ENCODE peak calls at places on chromosomes 1 and 21, in five cellular contexts. M, A, T, H and K are unnamed samples.
A peak's percentile ranks its signal among the peaks of the same experiment; 100 is the strongest.

GRCh38 chr1:112513112-112513870 is 4.5 kb downstream of the WNT2B start:
- DNase-seq in M (no peak), A (no peak), T (no peak), H (no peak), K (no peak)

GRCh38 chr21:16308269-16308668 is 578.5 kb downstream of the USP25 start:
- DNase-seq in M (no peak), A (no peak), T (no peak), H (no peak), K (no peak)

GRCh38 chr1:76053021-76053420 is 21.5 kb upstream of the ST6GALNAC3 start:
- DNase-seq in M (no peak), A (no peak), T (no peak), H (no peak), K (no peak)

GRCh38 chr1:159996653-159997052 is 35.1 kb downstream of the PIGM start:
- DNase-seq in M (no peak), A (no peak), T (no peak), H (no peak), K (no peak)

GRCh38 chr1:94966033-94966432 is 39.1 kb upstream of the CNN3 start:
- DNase-seq in M (no peak), A (no peak), T (no peak), H (no peak), K (no peak)

GRCh38 chr21:42195378-42196031 is 23.4 kb upstream of the ABCG1 start:
- DNase-seq in M (no peak), A (no peak), T (no peak), H (no peak), K (no peak)

GRCh38 chr1:89260575-89261275 is 11.9 kb downstream of the GBP5 start:
- DNase-seq in M (no peak), A (no peak), T (no peak), H (no peak), K (no peak)

GRCh38 chr1:108816049-108816882 is 40.6 kb downstream of the AKNAD1 start:
- DNase-seq in M (peak; percentile 70), A (no peak), T (peak; percentile 85), H (no peak), K (no peak)

GRCh38 chr1:197933016-197933415 is 15.8 kb downstream of the LHX9 start:
- DNase-seq in M (no peak), A (no peak), T (no peak), H (no peak), K (no peak)

DNA sequence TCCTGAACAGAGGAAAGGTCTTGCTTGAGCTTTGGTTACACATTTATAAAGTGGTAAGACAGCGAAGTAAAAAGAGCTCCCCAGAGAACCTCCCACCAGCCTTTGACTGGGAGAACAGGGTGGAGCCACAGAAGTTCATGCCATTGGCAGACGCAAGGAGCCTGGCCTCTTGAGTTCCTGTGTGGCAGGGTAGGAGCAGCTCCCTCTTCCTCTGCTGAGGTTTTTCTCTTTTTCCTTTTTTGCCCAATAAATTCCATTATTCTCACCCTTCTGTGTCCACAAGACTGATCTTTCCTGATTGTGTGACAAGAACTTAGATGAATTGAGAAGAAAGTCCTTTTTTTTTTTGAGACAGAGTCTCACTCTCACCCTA is 4.3 kb downstream of the THEM4 start:
- DNase-seq in M (no peak), A (no peak), T (no peak), H (no peak), K (no peak)
- H3K27ac ChIP-seq in M (no peak overlapping the region), A (no peak overlapping the region), T (no peak overlapping the region), H (no peak overlapping the region), K (peak overlapping the region; percentile 29)

GRCh38 chr1:22247527-22248218 is 104.8 kb upstream of the WNT4 start:
- DNase-seq in M (no peak), A (no peak), T (no peak), H (no peak), K (no peak)
- H3K27me3 ChIP-seq in M (no peaks in the 10 kb centered on the region), A (peaks cover 21% of the 10 kb centered on the region), T (no peaks in the 10 kb centered on the region), H (peaks cover 6% of the 10 kb centered on the region), K (no peaks in the 10 kb centered on the region)

DNA sequence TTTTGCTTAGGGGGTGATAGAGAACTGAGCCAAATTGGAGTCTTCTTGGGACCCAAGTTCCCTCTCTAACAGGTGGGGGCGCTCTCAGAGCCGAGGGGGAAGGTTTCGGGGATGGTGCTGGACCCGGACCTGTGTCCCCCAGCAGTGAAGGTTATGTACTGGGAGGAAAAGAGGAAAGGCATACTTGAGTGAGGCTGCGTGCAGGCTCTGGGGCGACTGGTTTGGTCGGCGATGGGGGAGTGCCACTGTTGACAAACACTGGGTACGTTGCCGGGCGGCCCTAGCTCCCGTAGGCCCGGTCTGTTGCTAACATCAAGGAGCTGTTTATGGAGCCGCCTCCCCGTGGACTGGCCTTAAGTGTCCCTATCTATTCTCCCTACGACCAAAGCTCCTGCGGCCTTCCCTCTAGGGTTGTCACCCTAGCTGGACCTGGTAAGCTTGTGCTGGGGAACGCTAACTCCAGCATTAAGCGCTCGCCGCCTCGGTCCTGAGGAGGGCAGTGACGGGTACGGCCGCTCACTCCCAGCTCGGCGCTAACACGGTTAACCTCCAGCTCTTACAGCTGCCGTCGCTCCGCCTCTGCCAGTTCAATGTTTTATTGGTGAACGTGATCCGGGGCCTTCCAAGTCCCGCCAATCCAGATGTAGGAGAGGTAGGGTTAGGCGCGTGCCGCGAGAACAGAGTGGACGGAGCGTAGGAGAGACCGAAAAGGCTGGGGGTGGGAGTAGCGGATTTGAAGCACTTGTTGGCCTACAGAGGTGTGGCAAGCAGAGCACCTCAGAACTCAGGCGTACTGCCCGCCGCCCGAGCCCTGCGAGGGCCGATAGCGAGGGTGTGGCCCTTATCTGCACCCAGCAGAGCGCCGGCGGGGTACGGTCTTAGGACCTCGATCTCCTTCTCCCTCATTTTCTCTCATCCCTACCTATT is at the start of gene PPOX:
- DNase-seq in M (peak; percentile 95), A (peak; percentile 98), T (peak; percentile 98), H (peak; percentile 92), K (peak; percentile 90)
- TF ChIP-seq POLR2A in M (no peak), A (peak; percentile 48), T (no peak), H (peak; percentile 88), K (peak; percentile 66)

DNA sequence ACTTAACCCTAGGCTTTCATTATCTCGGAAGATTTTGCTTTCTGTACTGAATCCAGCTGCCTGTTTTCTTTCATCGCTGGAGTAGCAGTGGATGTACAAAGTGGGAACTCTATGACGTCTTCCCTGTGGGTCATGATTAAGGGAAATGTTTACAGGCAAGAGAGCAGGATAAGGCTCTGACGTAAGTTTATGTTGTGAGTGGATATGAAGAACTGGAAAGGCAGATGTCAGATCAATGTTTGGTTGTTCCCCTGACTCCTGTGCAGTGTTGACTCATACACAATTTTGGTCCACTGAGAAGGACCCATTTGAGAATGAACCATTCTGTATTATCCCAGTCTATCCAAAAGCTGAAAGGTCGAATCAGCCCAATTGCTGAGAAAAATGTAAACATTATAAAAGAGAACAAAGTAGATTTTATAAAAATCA is 292.4 kb downstream of the GRIK1 start:
- DNase-seq in M (no peak), A (no peak), T (no peak), H (no peak), K (no peak)
- H3K27ac ChIP-seq in M (no peak overlapping the region), A (no peak overlapping the region), T (no peak overlapping the region), H (no peak overlapping the region), K (no peak overlapping the region)

DNA sequence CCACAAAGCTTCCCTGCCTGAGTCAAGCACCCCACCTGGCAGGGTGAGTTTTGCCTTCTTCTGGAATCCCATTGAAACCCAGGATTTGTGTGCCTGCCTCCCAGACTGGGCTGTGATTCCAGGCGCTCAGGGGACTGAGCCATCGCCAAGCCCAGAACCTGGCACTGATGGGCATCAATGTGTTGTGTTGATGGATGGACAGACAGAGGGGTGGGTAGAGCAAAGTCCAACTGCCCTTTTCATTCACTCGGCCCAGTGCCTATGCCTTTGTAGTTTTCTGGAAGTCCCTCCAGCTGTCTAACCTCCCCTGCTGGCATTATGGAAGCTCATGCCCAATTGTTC is 66.0 kb upstream of the LAPTM5 start:
- DNase-seq in M (no peak), A (peak; percentile 66), T (no peak), H (no peak), K (no peak)
- H3K27me3 ChIP-seq in M (no peaks in the 10 kb centered on the region), A (no peaks in the 10 kb centered on the region), T (no peaks in the 10 kb centered on the region), H (peaks cover 15% of the 10 kb centered on the region), K (no peaks in the 10 kb centered on the region)

GRCh38 chr1:43984855-43985254 is 5.8 kb downstream of the B4GALT2 start:
- DNase-seq in M (no peak), A (no peak), T (no peak), H (no peak), K (no peak)

GRCh38 chr1:43986712-43987111 is 4.7 kb upstream of the CCDC24 start:
- DNase-seq in M (no peak), A (no peak), T (no peak), H (no peak), K (no peak)

GRCh38 chr1:43985984-43986595 is 5.3 kb upstream of the CCDC24 start:
- DNase-seq in M (no peak), A (no peak), T (no peak), H (no peak), K (no peak)

GRCh38 chr1:43990271-43991199 is 864 bp upstream of the CCDC24 start:
- DNase-seq in M (no peak), A (no peak), T (peak; percentile 25), H (no peak), K (no peak)

GRCh38 chr1:43987159-43988022 is 4.0 kb upstream of the CCDC24 start:
- DNase-seq in M (no peak), A (no peak), T (no peak), H (no peak), K (no peak)
- TF ChIP-seq POLR2A in M (no peak), A (no peak), T (no peak), H (no peak), K (no peak)

DNA sequence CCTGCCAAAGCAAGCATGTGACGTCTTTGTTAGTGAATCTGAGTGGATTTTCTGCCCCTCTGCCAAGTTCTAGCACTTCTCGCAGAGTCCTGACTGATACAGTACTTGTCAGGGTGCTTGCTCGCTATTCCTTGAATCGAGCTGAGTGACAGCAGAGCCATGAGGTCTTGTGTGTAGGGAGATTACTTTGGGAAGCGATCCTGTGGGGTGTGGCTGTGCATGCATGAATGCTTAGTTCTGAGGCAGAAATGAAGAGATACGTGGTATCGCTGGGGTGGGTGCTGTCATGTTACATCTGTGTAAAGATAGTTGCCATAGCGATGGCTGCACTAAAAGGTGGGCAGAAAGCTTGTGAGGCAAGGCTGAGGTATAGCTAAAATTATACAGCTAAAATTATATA is 19.3 kb upstream of the DNAJC28 start:
- DNase-seq in M (no peak), A (no peak), T (no peak), H (no peak), K (no peak)
- H3K27ac ChIP-seq in M (no peak overlapping the region), A (no peak overlapping the region), T (no peak overlapping the region), H (no peak overlapping the region), K (no peak overlapping the region)